ENCODE peak calls at places on chromosome 7, in eight cellular contexts. E, F, U, S, V, H, M and T are unnamed samples.

GRCh38 chr7:32062150-32062549 is 8.1 kb downstream of the PDE1C start:
- DNase-seq in E (no peak), F (peak; percentile 10), U (peak; percentile 44), S (no peak), V (peak; percentile 66), H (no peak), M (peak; percentile 37), T (peak; percentile 26)

GRCh38 chr7:29565186-29565540 is 1.5 kb downstream of the PRR15 start:
- DNase-seq in E (no peak), F (no peak), U (no peak), S (no peak), V (no peak), H (no peak), M (no peak), T (no peak)

GRCh38 chr7:23020742-23021401 is 6.9 kb upstream of the HYCC1 start:
- DNase-seq in E (peak; percentile 10), F (peak; percentile 84), U (peak; percentile 85), S (no peak), V (peak; percentile 73), H (peak; percentile 79), M (peak; percentile 15), T (no peak)

GRCh38 chr7:117019786-117020604 is 66.7 kb downstream of the ST7 start:
- DNase-seq in E (peak; percentile 8), F (peak; percentile 97), U (peak; percentile 87), S (no peak), V (peak; percentile 93), H (peak; percentile 49), M (peak; percentile 74), T (peak; percentile 61)

GRCh38 chr7:73446716-73447115 is 13.1 kb downstream of the FZD9 start:
- DNase-seq in E (no peak), F (peak; percentile 50), U (no peak), S (no peak), V (no peak), H (no peak), M (no peak), T (no peak)

GRCh38 chr7:133723044-133723443 is 404.1 kb upstream of the LRGUK start:
- DNase-seq in E (no peak), F (no peak), U (no peak), S (no peak), V (no peak), H (no peak), M (no peak), T (no peak)

GRCh38 chr7:54426406-54426805 is 115.8 kb upstream of the VSTM2A start:
- DNase-seq in E (no peak), F (no peak), U (no peak), S (no peak), V (no peak), H (no peak), M (no peak), T (no peak)

GRCh38 chr7:106659369-106659962 is 1.5 kb downstream of the CCDC71L start:
- DNase-seq in E (no peak), F (peak; percentile 56), U (no peak), S (no peak), V (no peak), H (peak; percentile 8), M (no peak), T (no peak)

GRCh38 chr7:144398291-144398690 is 5.2 kb downstream of the NOBOX start:
- DNase-seq in E (no peak), F (no peak), U (no peak), S (no peak), V (no peak), H (no peak), M (no peak), T (no peak)

GRCh38 chr7:104252409-104253134 is 44.8 kb upstream of the ORC5 start:
- DNase-seq in E (no peak), F (peak; percentile 22), U (peak; percentile 4), S (no peak), V (no peak), H (peak; percentile 22), M (no peak), T (no peak)
- TF ChIP-seq CTCF in E (no peak), F (peak; percentile 24), U (no peak), S (peak; percentile 51), V (no peak), H (peak; percentile 57), M (no peak), T (no peak)

GRCh38 chr7:108592633-108593277 is 23.1 kb downstream of the DNAJB9 start:
- DNase-seq in E (no peak), F (peak; percentile 26), U (peak; percentile 26), S (no peak), V (no peak), H (peak; percentile 17), M (no peak), T (peak; percentile 26)
- TF ChIP-seq CTCF in E (no peak), F (peak; percentile 34), U (peak; percentile 50), S (peak; percentile 68), V (no peak), H (peak; percentile 53), M (no peak), T (no peak)

DNA sequence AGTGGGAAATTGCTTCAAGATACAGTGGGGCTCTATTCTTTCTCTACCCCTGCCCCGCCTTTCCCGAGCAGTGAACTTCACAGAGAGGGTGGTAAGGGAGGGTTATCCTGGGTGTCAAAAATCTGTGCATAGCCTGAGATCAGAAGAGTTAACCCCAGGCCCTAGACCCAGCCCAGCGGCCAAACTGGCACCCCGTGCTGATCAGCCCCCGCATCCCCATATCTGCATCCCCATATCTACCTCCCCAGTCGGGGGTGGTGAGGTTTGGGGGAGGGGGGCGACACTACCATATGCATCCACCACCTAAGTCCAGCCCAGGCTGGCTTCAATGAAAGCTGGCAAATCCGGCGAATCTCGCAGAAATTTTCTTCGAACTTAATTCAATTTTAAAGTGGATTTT is 7.0 kb upstream of the DLX6 start:
- DNase-seq in E (no peak), F (no peak), U (no peak), S (no peak), V (no peak), H (no peak), M (no peak), T (no peak)
- TF ChIP-seq CTCF in E (no peak), F (no peak), U (no peak), S (no peak), V (no peak), H (no peak), M (no peak), T (no peak)

GRCh38 chr7:112361154-112361553 is 89.1 kb upstream of the IFRD1 start:
- DNase-seq in E (no peak), F (no peak), U (no peak), S (no peak), V (no peak), H (no peak), M (no peak), T (peak; percentile 20)

GRCh38 chr7:112362796-112363195 is 87.5 kb upstream of the IFRD1 start:
- DNase-seq in E (no peak), F (peak; percentile 3), U (no peak), S (no peak), V (no peak), H (no peak), M (no peak), T (no peak)

GRCh38 chr7:112360681-112361080 is 89.6 kb upstream of the IFRD1 start:
- DNase-seq in E (no peak), F (no peak), U (no peak), S (peak; percentile 58), V (no peak), H (no peak), M (no peak), T (no peak)

GRCh38 chr7:112359086-112359485 is 91.2 kb upstream of the IFRD1 start:
- DNase-seq in E (no peak), F (no peak), U (no peak), S (no peak), V (no peak), H (no peak), M (no peak), T (no peak)

GRCh38 chr7:112362053-112362650 is 88.1 kb upstream of the IFRD1 start:
- DNase-seq in E (no peak), F (peak; percentile 3), U (no peak), S (no peak), V (no peak), H (no peak), M (no peak), T (no peak)
- TF ChIP-seq CTCF in E (no peak), F (no peak), U (no peak), S (no peak), V (no peak), H (no peak), M (no peak), T (no peak)

GRCh38 chr7:129903935-129904334 is 48.8 kb downstream of the UBE2H start:
- DNase-seq in E (no peak), F (no peak), U (no peak), S (no peak), V (no peak), H (no peak), M (no peak), T (no peak)

GRCh38 chr7:129898007-129898406 is 54.8 kb downstream of the UBE2H start:
- DNase-seq in E (no peak), F (no peak), U (no peak), S (no peak), V (no peak), H (no peak), M (no peak), T (no peak)

GRCh38 chr7:129896568-129897382 is 56.0 kb downstream of the UBE2H start:
- DNase-seq in E (no peak), F (no peak), U (peak; percentile 57), S (no peak), V (no peak), H (peak; percentile 68), M (no peak), T (no peak)

GRCh38 chr7:129902788-129903422 is 49.9 kb downstream of the UBE2H start:
- DNase-seq in E (no peak), F (no peak), U (no peak), S (no peak), V (no peak), H (no peak), M (no peak), T (no peak)

DNA sequence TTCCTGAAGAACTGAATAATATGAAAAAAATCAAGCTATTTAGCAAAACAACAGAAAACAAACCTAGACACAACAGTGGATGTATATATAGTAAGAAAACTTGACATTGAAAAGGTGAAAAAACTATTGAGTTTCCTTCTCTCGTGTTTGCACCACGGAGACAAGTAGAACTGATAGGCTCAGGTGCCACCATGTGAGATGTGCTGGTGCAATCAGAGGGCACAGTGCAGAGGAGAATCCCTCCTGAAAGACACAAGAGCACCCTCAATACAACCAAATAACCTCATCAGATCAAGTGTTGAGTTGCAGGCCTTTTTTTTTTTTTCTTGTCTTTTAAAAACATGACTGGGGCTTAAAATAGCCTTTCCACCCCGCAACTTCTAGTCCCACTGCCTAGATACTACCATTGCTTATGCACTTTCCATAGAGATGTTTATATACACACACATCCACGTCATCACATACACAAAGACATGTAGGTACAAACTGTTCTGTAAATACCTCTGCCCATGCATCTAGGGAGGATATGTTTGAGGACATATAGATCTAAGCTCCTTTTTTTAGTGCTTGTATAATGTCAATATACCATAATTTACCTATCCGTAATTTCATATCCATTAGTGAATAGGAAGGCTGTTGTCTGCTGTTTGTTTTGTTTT is 54.1 kb downstream of the UBE2H start:
- DNase-seq in E (no peak), F (no peak), U (no peak), S (peak; percentile 82), V (no peak), H (no peak), M (no peak), T (no peak)
- TF ChIP-seq CTCF in E (no peak), F (no peak), U (no peak), S (no peak), V (no peak), H (no peak), M (no peak), T (no peak)

GRCh38 chr7:44218418-44219201 is 17.8 kb downstream of the YKT6 start:
- DNase-seq in E (no peak), F (peak; percentile 25), U (no peak), S (no peak), V (peak; percentile 52), H (no peak), M (no peak), T (no peak)
- TF ChIP-seq CTCF in E (no peak), F (no peak), U (peak; percentile 2), S (no peak), V (no peak), H (no peak), M (no peak), T (no peak)